ENCODE peak calls at places on chromosomes 12 and 14, in seven cellular contexts. One of them, this sample, is unnamed.

GRCh38 chr14:81946808-81947798 is 413.4 kb upstream of the SEL1L start:
- DNase-seq in endothelial cell: no peak
- DNase-seq in fibroblast of villous mesenchyme: no peak
- DNase-seq in WTC11: no peak
- DNase-seq in SW 1271: no peak
- DNase-seq in D721Med: no peak
- DNase-seq in H54: no peak
- DNase-seq in this sample: peak

GRCh38 chr12:121241203-121241970 is 31.5 kb downstream of the P2RX4 start:
- DNase-seq in D721Med: no peak
- DNase-seq in WTC11: no peak
- DNase-seq in SW 1271: no peak
- DNase-seq in H54: no peak
- DNase-seq in fibroblast of villous mesenchyme: peak
- DNase-seq in endothelial cell: no peak
- DNase-seq in this sample: peak

GRCh38 chr14:81990312-81990761 is 456.7 kb upstream of the SEL1L start:
- DNase-seq in fibroblast of villous mesenchyme: peak
- DNase-seq in D721Med: no peak
- DNase-seq in endothelial cell: peak
- DNase-seq in SW 1271: no peak
- DNase-seq in H54: no peak
- DNase-seq in WTC11: peak
- DNase-seq in this sample: peak

GRCh38 chr14:99534863-99535262 is 53.7 kb downstream of the CCNK start:
- DNase-seq in SW 1271: no peak
- DNase-seq in H54: peak
- DNase-seq in endothelial cell: no peak
- DNase-seq in WTC11: no peak
- DNase-seq in fibroblast of villous mesenchyme: no peak
- DNase-seq in D721Med: no peak
- DNase-seq in this sample: no peak

GRCh38 chr12:131827961-131828534 is at the start of gene MMP17:
- DNase-seq in WTC11: peak
- DNase-seq in H54: no peak
- DNase-seq in D721Med: peak
- DNase-seq in endothelial cell: peak
- DNase-seq in fibroblast of villous mesenchyme: peak
- DNase-seq in SW 1271: peak
- DNase-seq in this sample: peak

GRCh38 chr12:94190623-94191022 is 42.2 kb downstream of the PLXNC1 start:
- DNase-seq in endothelial cell: no peak
- DNase-seq in H54: no peak
- DNase-seq in SW 1271: no peak
- DNase-seq in fibroblast of villous mesenchyme: no peak
- DNase-seq in WTC11: no peak
- DNase-seq in D721Med: no peak
- DNase-seq in this sample: no peak

GRCh38 chr14:84482256-84483071 is 1047.5 kb upstream of the FLRT2 start:
- DNase-seq in endothelial cell: no peak
- DNase-seq in H54: peak
- DNase-seq in WTC11: no peak
- DNase-seq in fibroblast of villous mesenchyme: peak
- DNase-seq in SW 1271: no peak
- DNase-seq in D721Med: no peak
- DNase-seq in this sample: peak

GRCh38 chr14:92900660-92901059 is 22.3 kb upstream of the CHGA start:
- DNase-seq in H54: no peak
- DNase-seq in WTC11: no peak
- DNase-seq in fibroblast of villous mesenchyme: no peak
- DNase-seq in SW 1271: no peak
- DNase-seq in endothelial cell: no peak
- DNase-seq in D721Med: no peak
- DNase-seq in this sample: no peak

GRCh38 chr14:87529081-87529480 is 463.9 kb downstream of the GALC start:
- DNase-seq in fibroblast of villous mesenchyme: no peak
- DNase-seq in H54: no peak
- DNase-seq in endothelial cell: no peak
- DNase-seq in WTC11: peak
- DNase-seq in D721Med: no peak
- DNase-seq in SW 1271: no peak
- DNase-seq in this sample: no peak

GRCh38 chr14:43147480-43147879 is 1359.6 kb downstream of the FSCB start:
- DNase-seq in endothelial cell: no peak
- DNase-seq in D721Med: no peak
- DNase-seq in WTC11: no peak
- DNase-seq in H54: no peak
- DNase-seq in SW 1271: no peak
- DNase-seq in fibroblast of villous mesenchyme: no peak
- DNase-seq in this sample: peak

GRCh38 chr12:101891462-101891971 is 14.1 kb downstream of the DRAM1 start:
- DNase-seq in SW 1271: peak
- DNase-seq in endothelial cell: no peak
- DNase-seq in fibroblast of villous mesenchyme: peak
- DNase-seq in WTC11: no peak
- DNase-seq in D721Med: no peak
- DNase-seq in H54: peak
- DNase-seq in this sample: peak

GRCh38 chr14:67576216-67576615 is 23.9 kb downstream of the PIGH start:
- DNase-seq in endothelial cell: no peak
- DNase-seq in WTC11: no peak
- DNase-seq in fibroblast of villous mesenchyme: no peak
- DNase-seq in SW 1271: no peak
- DNase-seq in D721Med: no peak
- DNase-seq in H54: no peak
- DNase-seq in this sample: no peak

GRCh38 chr12:14776236-14776959 is 26.9 kb downstream of the WBP11 start:
- DNase-seq in SW 1271: no peak
- DNase-seq in D721Med: no peak
- DNase-seq in WTC11: no peak
- DNase-seq in endothelial cell: no peak
- DNase-seq in H54: no peak
- DNase-seq in fibroblast of villous mesenchyme: no peak
- DNase-seq in this sample: peak

GRCh38 chr12:44616385-44616784 is 259.7 kb downstream of the NELL2 start:
- DNase-seq in D721Med: no peak
- DNase-seq in SW 1271: no peak
- DNase-seq in endothelial cell: no peak
- DNase-seq in WTC11: no peak
- DNase-seq in H54: no peak
- DNase-seq in fibroblast of villous mesenchyme: no peak
- DNase-seq in this sample: no peak

GRCh38 chr14:22497144-22497423 is 91.9 kb downstream of the DAD1 start:
- DNase-seq in H54: no peak
- DNase-seq in D721Med: no peak
- DNase-seq in endothelial cell: no peak
- DNase-seq in fibroblast of villous mesenchyme: no peak
- DNase-seq in WTC11: no peak
- DNase-seq in SW 1271: no peak
- DNase-seq in this sample: no peak

GRCh38 chr14:45065540-45065939 is 18.4 kb upstream of the PRPF39 start:
- DNase-seq in H54: no peak
- DNase-seq in D721Med: no peak
- DNase-seq in fibroblast of villous mesenchyme: no peak
- DNase-seq in SW 1271: no peak
- DNase-seq in endothelial cell: no peak
- DNase-seq in WTC11: no peak
- DNase-seq in this sample: no peak

GRCh38 chr12:38664661-38665269 is 240.6 kb downstream of the CPNE8 start:
- DNase-seq in endothelial cell: peak
- DNase-seq in SW 1271: no peak
- DNase-seq in D721Med: no peak
- DNase-seq in fibroblast of villous mesenchyme: peak
- DNase-seq in WTC11: peak
- DNase-seq in H54: no peak
- DNase-seq in this sample: peak

GRCh38 chr14:26984318-26985177 is 386.7 kb upstream of the NOVA1 start:
- DNase-seq in endothelial cell: peak
- DNase-seq in D721Med: no peak
- DNase-seq in fibroblast of villous mesenchyme: peak
- DNase-seq in WTC11: peak
- DNase-seq in SW 1271: peak
- DNase-seq in H54: no peak
- DNase-seq in this sample: peak

GRCh38 chr12:42915426-42915825 is 325.9 kb upstream of the PRICKLE1 start:
- DNase-seq in H54: no peak
- DNase-seq in WTC11: no peak
- DNase-seq in fibroblast of villous mesenchyme: no peak
- DNase-seq in endothelial cell: no peak
- DNase-seq in SW 1271: no peak
- DNase-seq in D721Med: no peak
- DNase-seq in this sample: no peak

GRCh38 chr12:65184176-65184857 is 14.9 kb downstream of the LEMD3 start:
- DNase-seq in endothelial cell: no peak
- DNase-seq in fibroblast of villous mesenchyme: no peak
- DNase-seq in D721Med: no peak
- DNase-seq in WTC11: no peak
- DNase-seq in H54: no peak
- DNase-seq in SW 1271: no peak
- DNase-seq in this sample: no peak

GRCh38 chr14:32224731-32225377 is 21.8 kb upstream of the RNU6-8 start:
- DNase-seq in D721Med: no peak
- DNase-seq in endothelial cell: peak
- DNase-seq in WTC11: peak
- DNase-seq in H54: no peak
- DNase-seq in SW 1271: no peak
- DNase-seq in fibroblast of villous mesenchyme: peak
- DNase-seq in this sample: peak

GRCh38 chr12:21346542-21347205 is 12.0 kb upstream of the SLCO1A2 start:
- DNase-seq in WTC11: no peak
- DNase-seq in D721Med: no peak
- DNase-seq in SW 1271: no peak
- DNase-seq in fibroblast of villous mesenchyme: no peak
- DNase-seq in H54: no peak
- DNase-seq in endothelial cell: no peak
- DNase-seq in this sample: no peak

GRCh38 chr12:124005736-124006581 is 32.9 kb downstream of the ZNF664 start:
- DNase-seq in endothelial cell: no peak
- DNase-seq in fibroblast of villous mesenchyme: no peak
- DNase-seq in SW 1271: no peak
- DNase-seq in D721Med: no peak
- DNase-seq in H54: no peak
- DNase-seq in WTC11: no peak
- DNase-seq in this sample: no peak

GRCh38 chr12:47878293-47878917 is 26.4 kb downstream of the VDR start:
- DNase-seq in SW 1271: no peak
- DNase-seq in endothelial cell: no peak
- DNase-seq in H54: no peak
- DNase-seq in D721Med: no peak
- DNase-seq in fibroblast of villous mesenchyme: no peak
- DNase-seq in WTC11: no peak
- DNase-seq in this sample: no peak

GRCh38 chr12:81257952-81258551 is 180.2 kb downstream of the ACSS3 start:
- DNase-seq in WTC11: no peak
- DNase-seq in D721Med: no peak
- DNase-seq in SW 1271: no peak
- DNase-seq in endothelial cell: peak
- DNase-seq in fibroblast of villous mesenchyme: peak
- DNase-seq in H54: no peak
- DNase-seq in this sample: peak

GRCh38 chr12:3107071-3107583 is 29.9 kb downstream of the TSPAN9 start:
- DNase-seq in SW 1271: no peak
- DNase-seq in endothelial cell: no peak
- DNase-seq in D721Med: no peak
- DNase-seq in WTC11: peak
- DNase-seq in fibroblast of villous mesenchyme: peak
- DNase-seq in H54: peak
- DNase-seq in this sample: peak

GRCh38 chr14:53378142-53378541 is 225.0 kb upstream of the DDHD1 start:
- DNase-seq in fibroblast of villous mesenchyme: no peak
- DNase-seq in SW 1271: no peak
- DNase-seq in endothelial cell: no peak
- DNase-seq in H54: no peak
- DNase-seq in WTC11: no peak
- DNase-seq in D721Med: no peak
- DNase-seq in this sample: no peak

GRCh38 chr14:90416649-90417237 is 19.9 kb downstream of the CALM1 start:
- DNase-seq in SW 1271: no peak
- DNase-seq in D721Med: no peak
- DNase-seq in H54: no peak
- DNase-seq in WTC11: no peak
- DNase-seq in fibroblast of villous mesenchyme: no peak
- DNase-seq in endothelial cell: no peak
- DNase-seq in this sample: peak

GRCh38 chr14:76331328-76332011 is 44.5 kb upstream of the ESRRB start:
- DNase-seq in SW 1271: no peak
- DNase-seq in fibroblast of villous mesenchyme: no peak
- DNase-seq in WTC11: no peak
- DNase-seq in endothelial cell: no peak
- DNase-seq in D721Med: no peak
- DNase-seq in H54: no peak
- DNase-seq in this sample: no peak

GRCh38 chr14:39219075-39219499 is 14.6 kb upstream of the MIA2 start:
- DNase-seq in WTC11: no peak
- DNase-seq in H54: peak
- DNase-seq in endothelial cell: no peak
- DNase-seq in D721Med: no peak
- DNase-seq in fibroblast of villous mesenchyme: peak
- DNase-seq in SW 1271: no peak
- DNase-seq in this sample: peak

GRCh38 chr12:12934556-12934955 is 17.4 kb downstream of the GPRC5D start:
- DNase-seq in D721Med: no peak
- DNase-seq in endothelial cell: no peak
- DNase-seq in fibroblast of villous mesenchyme: no peak
- DNase-seq in SW 1271: no peak
- DNase-seq in H54: no peak
- DNase-seq in WTC11: no peak
- DNase-seq in this sample: no peak

GRCh38 chr12:100741084-100741711 is 53.4 kb upstream of the ANO4 start:
- DNase-seq in H54: no peak
- DNase-seq in SW 1271: no peak
- DNase-seq in D721Med: no peak
- DNase-seq in fibroblast of villous mesenchyme: peak
- DNase-seq in endothelial cell: no peak
- DNase-seq in WTC11: no peak
- DNase-seq in this sample: peak

GRCh38 chr14:53952533-53952932 is 4.1 kb downstream of the BMP4 start:
- DNase-seq in H54: no peak
- DNase-seq in D721Med: no peak
- DNase-seq in endothelial cell: no peak
- DNase-seq in fibroblast of villous mesenchyme: peak
- DNase-seq in SW 1271: no peak
- DNase-seq in WTC11: no peak
- DNase-seq in this sample: no peak

GRCh38 chr14:24388474-24389179 is 10.2 kb upstream of the NYNRIN start:
- DNase-seq in D721Med: no peak
- DNase-seq in SW 1271: no peak
- DNase-seq in H54: no peak
- DNase-seq in fibroblast of villous mesenchyme: no peak
- DNase-seq in WTC11: no peak
- DNase-seq in endothelial cell: no peak
- DNase-seq in this sample: no peak

GRCh38 chr12:32087301-32087700 is 19.3 kb upstream of the BICD1 start:
- DNase-seq in H54: no peak
- DNase-seq in SW 1271: no peak
- DNase-seq in endothelial cell: no peak
- DNase-seq in D721Med: no peak
- DNase-seq in WTC11: no peak
- DNase-seq in fibroblast of villous mesenchyme: no peak
- DNase-seq in this sample: no peak

GRCh38 chr12:12428047-12428446 is 71.2 kb downstream of the BORCS5 start:
- DNase-seq in WTC11: no peak
- DNase-seq in SW 1271: no peak
- DNase-seq in D721Med: no peak
- DNase-seq in H54: no peak
- DNase-seq in fibroblast of villous mesenchyme: no peak
- DNase-seq in endothelial cell: no peak
- DNase-seq in this sample: no peak